ENCODE peak calls at places on chromosomes 16 and 17, in four cellular contexts. Z is HepG2, A is H1, H is GM12878. Y is an unnamed sample.

GRCh38 chr16:17396762-17397498 is 73.8 kb downstream of the XYLT1 start:
- DNase-seq in Z (no peak), A (no peak), H (no peak), Y (no peak)

GRCh38 chr17:57853695-57854094 is 3.9 kb upstream of the MRPS23 start:
- DNase-seq in Z (no peak), A (no peak), H (no peak), Y (no peak)

GRCh38 chr16:28067604-28068382 is 4.3 kb upstream of the GSG1L start:
- DNase-seq in Z (no peak), A (no peak), H (no peak), Y (no peak)

GRCh38 chr17:8719291-8720246 is 25.1 kb downstream of the CCDC42 start:
- DNase-seq in Z (no peak), A (no peak), H (no peak), Y (no peak)

GRCh38 chr16:1495281-1496262 is 2.4 kb downstream of the TELO2 start:
- DNase-seq in Z (no peak), A (no peak), H (no peak), Y (no peak)

GRCh38 chr17:33109331-33110072 is 117.9 kb downstream of the SPACA3 start:
- DNase-seq in Z (no peak), A (no peak), H (no peak), Y (no peak)

GRCh38 chr17:55606431-55606830 is 95.2 kb upstream of the SMIM36 start:
- DNase-seq in Z (no peak), A (no peak), H (no peak), Y (no peak)

GRCh38 chr17:35170968-35171771 is 23.0 kb downstream of the SLC35G3 start:
- DNase-seq in Z (no peak), A (no peak), H (no peak), Y (no peak)

GRCh38 chr16:57689772-57690558 is 4.6 kb upstream of the DRC7 start:
- DNase-seq in Z (no peak), A (no peak), H (peak; percentile 57), Y (no peak)

GRCh38 chr17:50100921-50101345 is 5.8 kb downstream of the PDK2 start:
- DNase-seq in Z (no peak), A (no peak), H (no peak), Y (no peak)

GRCh38 chr16:83840060-83840617 is 32.4 kb downstream of the HSBP1 start:
- DNase-seq in Z (no peak), A (no peak), H (no peak), Y (peak; percentile 33)

GRCh38 chr16:89319883-89320716 is 102.6 kb downstream of the ZNF778 start:
- DNase-seq in Z (peak; percentile 64), A (no peak), H (peak; percentile 17), Y (peak; percentile 39)

GRCh38 chr16:85436636-85437160 is 176.4 kb upstream of the GSE1 start:
- DNase-seq in Z (no peak), A (peak; percentile 82), H (no peak), Y (peak; percentile 85)

GRCh38 chr17:27355419-27355818 is 61.5 kb downstream of the WSB1 start:
- DNase-seq in Z (no peak), A (no peak), H (no peak), Y (no peak)

GRCh38 chr16:58393138-58393504 is 850 bp downstream of the GINS3 start:
- DNase-seq in Z (peak; percentile 15), A (no peak), H (no peak), Y (no peak)

GRCh38 chr16:31105677-31106213 is 2.4 kb upstream of the BCKDK start:
- DNase-seq in Z (peak; percentile 79), A (peak; percentile 100), H (no peak), Y (peak; percentile 60)

GRCh38 chr16:73066927-73067670 is 19.2 kb upstream of the ZFHX3 start:
- DNase-seq in Z (no peak), A (peak; percentile 65), H (no peak), Y (no peak)

GRCh38 chr17:82221341-82221902 is 7.4 kb upstream of the SLC16A3 start:
- DNase-seq in Z (no peak), A (no peak), H (no peak), Y (no peak)

GRCh38 chr16:50881953-50882352 is 140.1 kb downstream of the CYLD start:
- DNase-seq in Z (no peak), A (peak; percentile 16), H (no peak), Y (no peak)

GRCh38 chr17:77728022-77728671 is 230.4 kb upstream of the TNRC6C start:
- DNase-seq in Z (peak; percentile 58), A (peak; percentile 41), H (no peak), Y (no peak)

GRCh38 chr17:38572665-38573365 is 32.9 kb downstream of the SRCIN1 start:
- DNase-seq in Z (no peak), A (no peak), H (no peak), Y (no peak)

GRCh38 chr16:75238132-75238852 is 13.1 kb downstream of the BCAR1 start:
- DNase-seq in Z (peak; percentile 89), A (no peak), H (no peak), Y (no peak)

GRCh38 chr17:68909066-68909465 is 46.1 kb downstream of the ABCA8 start:
- DNase-seq in Z (peak; percentile 16), A (no peak), H (peak; percentile 16), Y (no peak)
- TF ChIP-seq SUZ12 in Z (no peak), A (no peak), H (no peak), Y (no peak)

DNA sequence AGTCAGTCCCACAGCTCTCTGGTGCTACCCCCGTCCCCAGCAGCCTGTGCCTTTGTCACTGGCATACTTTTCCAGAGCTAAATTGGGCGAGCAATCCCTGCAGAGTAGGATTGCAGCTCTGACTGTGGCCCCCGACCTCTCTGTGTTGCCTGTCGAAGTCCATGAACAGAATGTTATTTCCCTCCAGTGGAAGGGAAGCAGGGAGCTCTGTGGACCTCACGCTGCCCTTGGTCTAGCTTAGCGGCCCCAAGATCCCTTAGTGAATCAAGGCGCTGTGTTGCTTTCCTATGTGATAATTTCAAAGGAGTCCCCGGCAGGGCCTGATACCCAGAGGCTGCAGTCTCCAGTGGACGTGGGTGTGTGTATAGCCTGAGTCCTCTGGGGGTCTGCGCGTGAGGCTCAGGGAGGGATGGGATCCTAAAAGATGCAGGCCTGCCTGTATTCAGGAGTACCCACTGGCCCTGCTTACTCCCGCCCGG is 15.5 kb upstream of the CD300A start:
- DNase-seq in Z (no peak), A (no peak), H (no peak), Y (no peak)
- H3K4me1 ChIP-seq in Z (peaks cover 31% of the 10 kb centered on the region), A (peaks cover 3% of the 10 kb centered on the region), H (peaks cover 14% of the 10 kb centered on the region), Y (peaks cover 19% of the 10 kb centered on the region)

GRCh38 chr17:41812176-41813038 is at the start of gene FKBP10:
- DNase-seq in Z (peak; percentile 90), A (peak; percentile 91), H (no peak), Y (peak; percentile 88)
- TF ChIP-seq ZNF274 in Z (no peak), A (no peak), H (no peak), Y (no peak)

DNA sequence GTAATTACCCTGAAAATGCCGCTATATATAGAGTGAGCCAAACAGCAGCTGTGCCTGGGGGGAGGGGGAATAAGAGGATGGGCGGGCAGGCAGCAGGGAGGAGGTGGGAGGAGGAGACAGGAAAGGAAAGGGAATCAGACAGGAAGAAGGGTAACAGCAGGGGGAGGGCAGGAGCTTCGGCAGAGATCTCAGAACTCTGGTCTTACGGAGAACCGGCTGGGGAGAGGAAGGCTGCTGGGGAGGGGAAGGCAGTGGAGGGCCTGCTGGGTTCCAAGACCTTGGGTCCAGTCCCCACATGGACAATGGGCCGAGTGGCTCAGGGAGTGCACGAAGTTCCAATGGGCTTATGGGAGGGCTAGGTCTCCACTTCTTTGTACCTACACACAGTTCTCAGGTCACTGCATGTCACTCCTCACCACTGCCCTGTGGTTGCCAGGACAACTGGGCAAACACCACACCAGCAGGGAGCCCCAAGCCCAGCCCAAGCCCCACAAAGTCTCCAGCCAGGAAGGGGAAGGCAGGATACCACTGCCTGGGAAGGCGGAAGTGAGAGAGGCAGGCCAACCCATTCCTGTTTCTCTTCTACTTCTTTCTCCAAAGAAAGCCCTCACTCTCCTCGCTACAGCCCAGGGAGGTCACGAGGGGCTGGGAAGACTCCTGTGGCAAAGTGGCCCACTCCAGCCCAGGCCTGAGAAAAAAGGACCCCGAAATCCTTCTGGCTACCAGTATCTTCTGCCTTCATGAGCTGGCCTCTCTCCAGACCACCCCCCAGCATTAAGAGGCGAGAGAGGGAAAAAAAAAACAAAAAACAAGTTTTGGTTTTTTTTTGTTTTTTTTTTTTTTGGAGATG is 25.3 kb downstream of the G6PC3 start:
- DNase-seq in Z (peak; percentile 94), A (peak; percentile 86), H (no peak), Y (peak; percentile 88)
- TF ChIP-seq SUZ12 in Z (no peak), A (no peak), H (no peak), Y (no peak)

GRCh38 chr17:4068918-4069317 is 73.9 kb downstream of the ZZEF1 start:
- DNase-seq in Z (no peak), A (no peak), H (no peak), Y (no peak)

GRCh38 chr17:4074831-4075495 is 67.9 kb downstream of the ZZEF1 start:
- DNase-seq in Z (peak; percentile 46), A (no peak), H (peak; percentile 25), Y (peak; percentile 42)

GRCh38 chr17:4073983-4074830 is 68.6 kb downstream of the ZZEF1 start:
- DNase-seq in Z (no peak), A (no peak), H (peak; percentile 92), Y (no peak)

GRCh38 chr17:4072487-4073157 is 70.2 kb downstream of the ZZEF1 start:
- DNase-seq in Z (no peak), A (no peak), H (no peak), Y (no peak)
- H3K4me1 ChIP-seq in Z (no peaks in the 10 kb centered on the region), A (no peaks in the 10 kb centered on the region), H (peaks cover 29% of the 10 kb centered on the region), Y (no peaks in the 10 kb centered on the region)

DNA sequence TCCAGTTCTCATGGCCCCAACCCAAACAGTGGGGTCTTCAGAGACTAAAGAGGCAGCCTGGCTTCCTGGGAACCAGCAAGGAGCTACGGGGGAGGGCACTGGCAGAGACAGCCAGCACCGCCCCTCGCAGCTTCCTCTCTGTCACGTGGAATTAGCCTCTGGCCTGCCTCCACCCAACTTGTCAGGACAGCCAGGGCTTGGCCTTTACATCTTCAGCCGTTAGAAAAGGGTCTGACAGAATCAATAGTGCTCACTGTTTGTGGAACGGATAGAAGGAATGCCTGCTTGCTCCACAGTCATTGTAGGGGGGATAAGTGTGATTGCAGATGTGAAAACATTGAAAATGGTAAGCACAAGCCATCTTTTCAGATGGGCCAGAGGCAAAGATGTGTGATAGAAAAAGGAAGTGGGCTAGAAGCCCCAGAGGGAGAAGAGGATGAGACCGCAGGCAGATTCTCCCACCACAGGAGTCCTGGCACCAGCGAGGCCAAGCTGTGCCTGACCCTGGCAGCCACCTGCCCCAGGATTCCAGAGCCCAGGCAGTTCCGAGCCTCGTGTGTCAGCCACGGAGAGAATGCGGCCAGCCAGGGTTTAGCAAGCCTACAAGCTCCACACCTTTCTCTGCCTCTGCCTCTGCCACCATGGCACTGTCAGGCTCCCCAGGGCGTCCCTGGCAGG is 18.6 kb downstream of the GRIN2C start:
- DNase-seq in Z (peak; percentile 28), A (no peak), H (no peak), Y (no peak)
- TF ChIP-seq ZNF274 in Z (no peak), A (no peak), H (no peak), Y (no peak)

Y was measured in NT2/D1.